ENCODE peak calls at places on chromosomes 2 and 18, in nine cellular contexts. E is HepG2, N is A549, R is H1, A is transverse colon, J is suprapubic skin, P is ovary, C is tibial nerve, F is upper lobe of left lung. H is an unnamed sample.
A peak's percentile ranks its signal among the peaks of the same experiment; 100 is the strongest.

GRCh38 chr18:22346342-22346967 is 71.3 kb downstream of the CTAGE1 start:
- DNase-seq in E (no peak), N (no peak), R (no peak), A (peak; percentile 81), J (no peak), P (peak; percentile 63), C (no peak), F (no peak), H (peak; percentile 76)

GRCh38 chr2:233917146-233917545 is at the start of gene TRPM8:
- DNase-seq in E (no peak), N (no peak), R (no peak), A (no peak), J (no peak), P (no peak), C (no peak), F (no peak), H (no peak)

GRCh38 chr18:47109720-47110119 is 40.6 kb downstream of the HDHD2 start:
- DNase-seq in E (no peak), N (no peak), R (no peak), A (no peak), J (no peak), P (no peak), C (no peak), F (no peak), H (no peak)

GRCh38 chr2:212595036-212595654 is 56.5 kb upstream of the ERBB4 start:
- DNase-seq in E (peak; percentile 5), N (peak; percentile 45), R (no peak), A (no peak), J (no peak), P (no peak), C (no peak), F (no peak), H (no peak)

GRCh38 chr2:118186110-118186857 is 98.0 kb downstream of the INSIG2 start:
- DNase-seq in E (no peak), N (peak; percentile 86), R (peak; percentile 70), A (peak; percentile 88), J (peak; percentile 93), P (peak; percentile 90), C (peak; percentile 66), F (peak; percentile 96), H (peak; percentile 88)

GRCh38 chr2:38409136-38409903 is 32.2 kb upstream of the ATL2 start:
- DNase-seq in E (no peak), N (no peak), R (no peak), A (no peak), J (no peak), P (no peak), C (peak; percentile 23), F (no peak), H (peak; percentile 63)

GRCh38 chr2:1569879-1570450 is 156.7 kb downstream of the TPO start:
- DNase-seq in E (no peak), N (no peak), R (no peak), A (no peak), J (peak; percentile 63), P (peak; percentile 5), C (no peak), F (no peak), H (no peak)

GRCh38 chr2:182242561-182242960 is 184.3 kb downstream of the PDE1A start:
- DNase-seq in E (no peak), N (no peak), R (peak; percentile 10), A (no peak), J (no peak), P (no peak), C (no peak), F (no peak), H (no peak)

GRCh38 chr2:15591692-15592463 is at the start of gene DDX1:
- DNase-seq in E (peak; percentile 80), N (peak; percentile 92), R (peak; percentile 46), A (peak; percentile 87), J (peak; percentile 94), P (peak; percentile 89), C (peak; percentile 70), F (peak; percentile 97), H (peak; percentile 90)
- TF ChIP-seq POLR2A in E (peak; percentile 94), N (peak; percentile 84), R (peak; percentile 92), A (peak; percentile 81), J (peak; percentile 24), P (peak; percentile 66), C (no peak), F (no peak), H (no peak)

GRCh38 chr2:112277591-112278220 is 2.3 kb downstream of the ZC3H6 start:
- DNase-seq in E (no peak), N (no peak), R (no peak), A (no peak), J (no peak), P (no peak), C (no peak), F (no peak), H (no peak)
- TF ChIP-seq EP300 in E (no peak), N (no peak), R (no peak), A (no peak), J (no peak), P (no peak), C (no peak), F (no peak), H (no peak)

GRCh38 chr2:68157402-68158133 is at the start of gene PNO1:
- DNase-seq in E (peak; percentile 95), N (peak; percentile 97), R (peak; percentile 86), A (peak; percentile 97), J (peak; percentile 98), P (peak; percentile 97), C (peak; percentile 93), F (peak; percentile 91), H (peak; percentile 96)
- TF ChIP-seq POLR2A in E (peak; percentile 84), N (peak; percentile 59), R (peak; percentile 70), A (peak; percentile 42), J (peak; percentile 54), P (no peak), C (no peak), F (no peak), H (no peak)

GRCh38 chr2:226649201-226649600 is 150.4 kb downstream of the IRS1 start:
- DNase-seq in E (no peak), N (no peak), R (no peak), A (no peak), J (no peak), P (no peak), C (no peak), F (no peak), H (no peak)
- TF ChIP-seq EP300 in E (no peak), N (no peak), R (no peak), A (no peak), J (no peak), P (no peak), C (no peak), F (no peak), H (no peak)

H was measured in stomach.